ENCODE peak calls at places on chromosomes 13 and 19, in seven cellular contexts. Z is fibroblast of lung; A is WTC11; U is fibroblast of pulmonary artery; S is mucosa of descending colon; O is CD4-positive, alpha-beta T cell; Y is H9. M is an unnamed sample.

GRCh38 chr19:37309834-37310575 is 60.9 kb upstream of the ZNF527 start:
- DNase-seq in Z (no peak), A (no peak), U (no peak), S (no peak), O (no peak), Y (no peak), M (no peak)

GRCh38 chr13:33256148-33256547 is 29.4 kb downstream of the STARD13 start:
- DNase-seq in Z (no peak), A (no peak), U (no peak), S (no peak), O (no peak), Y (no peak), M (no peak)

GRCh38 chr19:17248011-17248776 is 2.5 kb upstream of the NR2F6 start:
- DNase-seq in Z (no peak), A (peak), U (no peak), S (peak), O (no peak), Y (peak), M (no peak)

GRCh38 chr19:29326849-29327840 is 114.2 kb upstream of the UQCRFS1 start:
- DNase-seq in Z (no peak), A (no peak), U (no peak), S (no peak), O (no peak), Y (no peak), M (no peak)

GRCh38 chr13:29707876-29708543 is 112.5 kb upstream of the SLC7A1 start:
- DNase-seq in Z (peak), A (peak), U (peak), S (peak), O (peak), Y (peak), M (peak)

GRCh38 chr13:27359203-27359821 is 65.1 kb upstream of the GTF3A start:
- DNase-seq in Z (peak), A (peak), U (peak), S (peak), O (peak), Y (peak), M (peak)

GRCh38 chr13:93736111-93736510 is 509.5 kb downstream of the GPC6 start:
- DNase-seq in Z (peak), A (no peak), U (peak), S (no peak), O (no peak), Y (no peak), M (no peak)

GRCh38 chr19:6648141-6648715 is 21.7 kb downstream of the TNFSF14 start:
- DNase-seq in Z (no peak), A (no peak), U (no peak), S (no peak), O (no peak), Y (no peak), M (no peak)

GRCh38 chr19:2700660-2701360 is 1.7 kb downstream of the GNG7 start:
- DNase-seq in Z (no peak), A (no peak), U (no peak), S (no peak), O (no peak), Y (no peak), M (no peak)

GRCh38 chr19:50870417-50871089 is 2.7 kb upstream of the KLK2 start:
- DNase-seq in Z (no peak), A (peak), U (no peak), S (no peak), O (no peak), Y (peak), M (no peak)

GRCh38 chr19:49340865-49341718 is 5.9 kb downstream of the CD37 start:
- DNase-seq in Z (no peak), A (no peak), U (no peak), S (no peak), O (no peak), Y (no peak), M (no peak)

GRCh38 chr19:40006273-40006691 is 9.4 kb downstream of the ZNF546 start:
- DNase-seq in Z (peak), A (no peak), U (peak), S (no peak), O (no peak), Y (no peak), M (peak)

GRCh38 chr13:104321756-104322155 is 1255.5 kb upstream of the SLC10A2 start:
- DNase-seq in Z (no peak), A (no peak), U (no peak), S (no peak), O (no peak), Y (no peak), M (no peak)
- TF ChIP-seq CTCF in Z (no peak), A (no peak), U (no peak), S (no peak), O (no peak), Y (no peak), M (no peak)

GRCh38 chr13:69565334-69565733 is 542.3 kb upstream of the ATXN8OS start:
- DNase-seq in Z (peak), A (peak), U (no peak), S (no peak), O (no peak), Y (peak), M (peak)
- TF ChIP-seq CTCF in Z (no peak), A (peak), U (no peak), S (no peak), O (no peak), Y (peak), M (peak)

GRCh38 chr13:50644081-50644871 is 199.2 kb downstream of the DLEU7 start:
- DNase-seq in Z (no peak), A (no peak), U (no peak), S (no peak), O (no peak), Y (no peak), M (peak)
- TF ChIP-seq CTCF in Z (no peak), A (no peak), U (no peak), S (no peak), O (no peak), Y (no peak), M (no peak)

DNA sequence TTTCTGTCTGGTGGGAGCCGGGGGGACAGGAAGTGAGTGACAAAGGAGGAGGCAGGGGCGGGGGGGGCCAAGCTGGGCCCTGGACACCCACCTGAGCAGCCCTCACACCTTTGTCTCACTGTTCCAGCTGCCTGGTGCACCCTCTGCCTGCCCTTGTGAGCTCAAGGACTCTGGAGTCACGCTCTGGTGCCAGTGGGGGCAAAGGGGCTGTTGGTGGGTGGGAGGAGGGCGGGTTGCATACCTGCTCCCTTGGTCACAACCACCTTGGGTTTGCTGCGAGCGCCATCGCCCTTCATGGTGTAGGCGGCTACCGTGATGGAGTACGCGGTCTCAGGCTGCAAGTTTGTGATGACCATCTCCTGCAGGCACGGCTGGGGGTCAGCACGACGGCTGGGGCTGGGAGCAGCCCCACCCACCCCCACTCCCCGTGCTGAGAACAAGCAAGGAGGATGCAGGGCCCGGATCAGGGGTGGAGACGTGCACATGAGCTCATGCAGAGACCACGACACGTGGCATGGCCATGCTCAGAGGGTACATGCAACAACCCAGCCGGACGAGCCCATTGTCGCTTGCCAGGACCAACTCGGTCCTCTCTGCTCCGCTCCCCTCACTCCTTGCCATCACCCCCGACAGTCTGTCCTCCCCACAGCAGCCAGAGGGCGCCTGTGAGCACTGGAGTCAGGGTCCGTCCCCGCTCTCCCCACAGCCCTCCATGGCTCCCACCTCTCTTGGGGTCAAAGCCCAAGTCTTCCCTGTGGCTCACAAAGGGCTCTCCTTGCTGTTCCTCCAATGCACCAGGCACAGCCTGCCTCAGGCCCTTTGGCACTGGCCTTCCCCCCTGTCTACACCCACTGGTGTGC is 114.9 kb downstream of the PTPRS start:
- DNase-seq in Z (no peak), A (peak), U (no peak), S (no peak), O (no peak), Y (peak), M (no peak)
- TF ChIP-seq CTCF in Z (peak), A (peak), U (peak), S (no peak), O (peak), Y (peak), M (peak)